ENCODE peak calls at places on chromosomes 5 and 9, in eight cellular contexts. J, Y, W, V, P, H, Q and U are unnamed samples.

GRCh38 chr5:115050860-115051259 is 118.8 kb downstream of the TRIM36 start:
- DNase-seq in V (no peak), Q (no peak), J (no peak), H (no peak), Y (no peak), W (no peak), P (no peak), U (no peak)

GRCh38 chr5:101018299-101018698 is 115.2 kb upstream of the ST8SIA4 start:
- DNase-seq in V (no peak), W (no peak), P (no peak), J (no peak), H (no peak), Q (no peak), Y (no peak), U (no peak)

GRCh38 chr5:79256563-79256962 is 20.6 kb downstream of the JMY start:
- DNase-seq in Y (no peak), J (no peak), P (no peak), W (no peak), Q (no peak), H (no peak), V (no peak), U (no peak)

GRCh38 chr5:55517804-55518203 is 17.0 kb downstream of the PLPP1 start:
- DNase-seq in H (no peak), W (peak; percentile 82), Q (no peak), P (no peak), J (no peak), V (no peak), Y (no peak), U (no peak)

GRCh38 chr5:53045263-53045662 is 56.1 kb downstream of the ITGA2 start:
- DNase-seq in W (no peak), H (no peak), P (no peak), Q (no peak), V (no peak), Y (no peak), J (no peak), U (no peak)

GRCh38 chr9:121699271-121700164 is 48.1 kb downstream of the DAB2IP start:
- DNase-seq in W (peak; percentile 52), J (no peak), Y (peak; percentile 43), H (no peak), Q (peak; percentile 60), V (no peak), P (peak; percentile 65), U (peak; percentile 74)

GRCh38 chr5:112418412-112419049 is 546 bp downstream of the EPB41L4A start:
- DNase-seq in H (no peak), P (peak; percentile 58), Q (peak; percentile 18), J (peak; percentile 12), V (peak; percentile 67), W (peak; percentile 25), Y (no peak), U (peak; percentile 77)

GRCh38 chr5:121695307-121695706 is 156.4 kb upstream of the FTMT start:
- DNase-seq in W (no peak), Q (no peak), Y (no peak), H (no peak), P (no peak), V (no peak), J (no peak), U (no peak)

GRCh38 chr9:128913048-128913900 is 7.5 kb upstream of the PHYHD1 start:
- DNase-seq in J (peak; percentile 47), V (no peak), H (no peak), P (no peak), Y (no peak), W (no peak), Q (no peak), U (no peak)

GRCh38 chr5:4661326-4661725 is 478.8 kb upstream of the ADAMTS16 start:
- DNase-seq in W (no peak), Y (no peak), Q (no peak), H (no peak), P (no peak), V (no peak), J (no peak), U (no peak)

GRCh38 chr9:20980713-20981481 is 50.5 kb downstream of the HACD4 start:
- DNase-seq in V (no peak), J (peak; percentile 60), H (no peak), Q (no peak), Y (no peak), W (no peak), P (no peak), U (no peak)

GRCh38 chr9:125544988-125545651 is 161.9 kb downstream of the MAPKAP1 start:
- DNase-seq in W (no peak), Y (no peak), H (no peak), P (no peak), J (no peak), V (peak; percentile 83), Q (no peak), U (peak; percentile 82)

GRCh38 chr9:110580850-110581249 is 1.3 kb upstream of the SVEP1 start:
- DNase-seq in Q (peak; percentile 88), P (no peak), V (no peak), J (no peak), H (no peak), Y (no peak), W (no peak), U (no peak)

GRCh38 chr5:45694255-45694834 is 1.8 kb downstream of the HCN1 start:
- DNase-seq in Y (no peak), P (no peak), V (no peak), H (no peak), Q (no peak), J (no peak), W (no peak), U (no peak)

GRCh38 chr9:82761911-82762310 is 301.0 kb downstream of the RASEF start:
- DNase-seq in Y (no peak), W (no peak), P (no peak), Q (no peak), H (no peak), V (no peak), J (no peak), U (no peak)

GRCh38 chr9:82763631-82764030 is 299.3 kb downstream of the RASEF start:
- DNase-seq in P (peak; percentile 73), Y (no peak), H (no peak), W (no peak), J (no peak), Q (no peak), V (no peak), U (no peak)

GRCh38 chr9:82757921-82758320 is 305.0 kb downstream of the RASEF start:
- DNase-seq in V (no peak), P (no peak), J (no peak), Q (no peak), W (no peak), H (no peak), Y (no peak), U (no peak)
- H3K4me3 ChIP-seq in V (no peak overlapping the region), P (no peak overlapping the region), J (no peak overlapping the region), Q (no peak overlapping the region), W (no peak overlapping the region), H (no peak overlapping the region), Y (no peak overlapping the region), U (no peak overlapping the region)

DNA sequence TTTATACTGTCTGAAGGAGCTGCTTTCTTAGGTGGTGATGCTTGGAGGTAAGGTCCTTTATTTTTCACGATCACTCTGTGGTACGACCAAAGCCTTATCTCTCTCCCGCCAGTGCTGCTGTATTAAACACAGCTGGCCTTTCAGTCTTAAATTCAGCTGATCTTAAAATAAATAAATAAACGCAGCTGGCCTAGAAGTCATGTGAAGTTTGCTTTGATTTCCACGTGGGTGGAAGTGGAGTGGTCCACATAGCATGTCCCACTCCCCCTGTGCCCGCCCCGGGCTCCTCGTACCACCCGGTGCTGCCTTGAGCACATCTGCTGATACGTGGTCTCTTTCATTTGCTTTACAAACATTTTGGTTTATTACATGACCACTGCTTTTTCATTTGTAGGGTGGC is 260.4 kb downstream of the FANCC start:
- DNase-seq in Y (no peak), W (no peak), P (no peak), H (peak; percentile 16), V (no peak), Q (no peak), J (peak; percentile 68), U (no peak)
- H3K4me1 ChIP-seq in Y (no peaks in the 10 kb centered on the region), W (no peaks in the 10 kb centered on the region), P (peaks cover 17% of the 10 kb centered on the region), H (peaks cover 90% of the 10 kb centered on the region), V (peaks cover 64% of the 10 kb centered on the region), Q (peaks cover 24% of the 10 kb centered on the region), J (peaks cover 61% of the 10 kb centered on the region), U (peaks cover 11% of the 10 kb centered on the region)

GRCh38 chr9:133332381-133332730 is 3.6 kb downstream of the SURF6 start:
- DNase-seq in J (no peak), Q (no peak), H (no peak), Y (no peak), V (peak; percentile 62), W (no peak), P (no peak), U (no peak)

GRCh38 chr9:133333011-133333410 is 3.0 kb downstream of the SURF6 start:
- DNase-seq in V (peak; percentile 41), W (no peak), Y (no peak), Q (no peak), J (no peak), H (no peak), P (no peak), U (peak; percentile 22)

GRCh38 chr9:133335924-133336811 is at the start of gene SURF6:
- DNase-seq in W (peak; percentile 94), V (peak; percentile 93), H (no peak), J (peak; percentile 70), Q (peak; percentile 91), Y (peak; percentile 89), P (peak; percentile 97), U (peak; percentile 98)

GRCh38 chr9:133333566-133333965 is 2.4 kb downstream of the SURF6 start:
- DNase-seq in P (no peak), J (no peak), W (no peak), H (no peak), V (peak; percentile 35), Q (no peak), Y (no peak), U (peak; percentile 30)

DNA sequence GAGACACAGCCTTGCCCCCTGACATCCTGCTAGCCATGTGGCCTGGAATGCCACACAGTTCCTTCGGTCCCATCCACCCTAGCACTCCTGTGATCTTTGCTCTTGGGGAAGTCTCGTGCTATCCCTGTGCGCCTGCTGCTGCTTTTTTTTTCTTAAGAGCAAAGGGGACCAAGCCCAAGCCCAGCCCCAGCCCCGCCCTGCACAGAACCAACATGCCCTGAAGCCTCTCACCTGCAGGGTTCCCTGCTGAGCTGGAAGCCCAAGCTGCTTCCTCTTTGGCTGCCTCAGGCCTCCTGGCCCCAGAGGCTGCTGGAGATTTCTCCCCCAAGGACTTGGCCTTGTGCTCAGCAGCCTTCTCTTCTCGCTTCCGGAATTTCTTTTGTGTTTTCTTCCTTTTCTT is 1.8 kb downstream of the SURF6 start:
- DNase-seq in H (no peak), W (peak; percentile 88), J (no peak), Q (no peak), Y (no peak), P (peak; percentile 65), V (no peak), U (peak; percentile 38)
- H3K4me3 ChIP-seq in H (no peak overlapping the region), W (no peak overlapping the region), J (no peak overlapping the region), Q (no peak overlapping the region), Y (no peak overlapping the region), P (no peak overlapping the region), V (no peak overlapping the region), U (no peak overlapping the region)

DNA sequence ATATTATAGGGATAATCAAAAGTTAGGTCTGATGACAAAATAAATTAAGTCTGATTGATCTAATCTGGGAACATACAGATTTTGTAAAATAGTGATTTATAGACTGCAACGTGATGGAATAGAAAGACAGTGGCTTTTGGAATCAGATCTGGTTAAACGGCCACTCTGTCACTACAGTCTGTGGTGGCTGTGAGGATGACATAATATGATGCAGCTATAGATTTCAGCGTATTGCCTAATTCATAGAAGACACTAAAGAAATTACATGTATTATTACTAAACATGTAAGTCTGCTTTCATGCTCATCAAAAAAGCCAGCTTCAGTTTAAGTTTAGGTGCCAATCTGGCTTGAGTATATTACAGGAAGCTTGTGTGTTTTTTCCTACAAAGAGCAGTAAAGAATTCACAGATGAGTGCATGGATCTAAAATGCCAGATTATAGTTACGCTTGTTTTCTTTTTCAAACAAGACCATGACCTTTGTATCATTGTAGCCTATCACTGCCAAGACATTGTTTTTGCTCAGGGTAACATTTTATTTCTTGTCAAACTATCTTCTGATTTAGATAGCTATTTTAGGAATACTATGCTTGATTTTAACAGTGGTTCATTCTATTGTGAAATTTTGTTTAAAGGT is 25.7 kb downstream of the CPEB4 start:
- DNase-seq in W (no peak), P (no peak), H (no peak), V (no peak), Y (no peak), J (no peak), Q (no peak), U (no peak)
- H3K4me1 ChIP-seq in W (no peaks in the 10 kb centered on the region), P (peaks cover 2% of the 10 kb centered on the region), H (peaks cover 14% of the 10 kb centered on the region), V (peaks cover 8% of the 10 kb centered on the region), Y (no peaks in the 10 kb centered on the region), J (peaks cover 14% of the 10 kb centered on the region), Q (peaks cover 2% of the 10 kb centered on the region), U (no peaks in the 10 kb centered on the region)